ENCODE peak calls at places on chromosomes 11 and 22, in seven cellular contexts. Q is activated CD8-positive, alpha-beta memory T cell treated with anti-CD3 and anti-CD28 coated beads, Interleukin-2, amount 50 U/mL, for 48 hours; M is stimulated activated CD8-positive, alpha-beta memory T cell treated with anti-CD3 and anti-CD28 coated beads, Interleukin-4, amount 100 ng/mL, for 24 hours; P is thoracic aorta; S is activated CD4-positive, alpha-beta memory T cell treated with anti-CD3 and anti-CD28 coated beads for 36 hours; N is colonic mucosa; J is IMR-90. O is an unnamed sample.

GRCh38 chr22:36769541-36769940 is 6.4 kb downstream of the IFT27 start:
- DNase-seq in Q (no peak), P (no peak), S (no peak), N (no peak), M (no peak), J (no peak), O (no peak)

GRCh38 chr11:131859811-131860210 is 489.4 kb downstream of the NTM start:
- DNase-seq in J (peak), Q (no peak), S (no peak), M (no peak), P (no peak), N (no peak), O (no peak)

GRCh38 chr22:24601217-24602104 is 1.5 kb upstream of the GGT1 start:
- DNase-seq in M (no peak), P (no peak), S (peak), Q (no peak), J (no peak), N (peak), O (no peak)

GRCh38 chr11:29305456-29306232 is 711.2 kb downstream of the KCNA4 start:
- DNase-seq in S (no peak), J (no peak), N (no peak), P (no peak), M (no peak), Q (no peak), O (no peak)

GRCh38 chr11:83661491-83662350 is 375.6 kb upstream of the CCDC90B start:
- DNase-seq in Q (no peak), S (no peak), P (no peak), N (no peak), J (no peak), M (no peak), O (no peak)

GRCh38 chr22:36086170-36086490 is 57.5 kb upstream of the RBFOX2 start:
- DNase-seq in S (no peak), N (peak), J (no peak), M (no peak), P (no peak), Q (no peak), O (no peak)

GRCh38 chr11:61489833-61490585 is 18.5 kb upstream of the LRRC10B start:
- DNase-seq in Q (no peak), S (no peak), J (peak), M (no peak), N (no peak), P (no peak), O (peak)

GRCh38 chr11:23555085-23555484 is 694.8 kb upstream of the CCDC179 start:
- DNase-seq in N (no peak), J (peak), S (no peak), Q (no peak), M (no peak), P (no peak), O (no peak)

GRCh38 chr11:122976734-122977454 is 4.7 kb downstream of the BSX start:
- DNase-seq in J (no peak), P (no peak), S (no peak), M (no peak), Q (no peak), N (no peak), O (peak)

GRCh38 chr22:36829370-36830002 is 12.7 kb upstream of the PVALB start:
- DNase-seq in S (no peak), N (no peak), Q (no peak), J (no peak), M (no peak), P (no peak), O (no peak)

GRCh38 chr11:116384876-116385275 is 387.9 kb downstream of the BUD13 start:
- DNase-seq in Q (no peak), J (no peak), S (no peak), N (no peak), P (no peak), M (no peak), O (no peak)

GRCh38 chr22:49592780-49593501 is 234.7 kb downstream of the BRD1 start:
- DNase-seq in M (no peak), J (no peak), Q (no peak), S (no peak), P (no peak), N (no peak), O (no peak)

GRCh38 chr11:66393954-66394353 is 22.4 kb upstream of the SLC29A2 start:
- DNase-seq in P (no peak), N (no peak), M (no peak), Q (no peak), S (no peak), J (no peak), O (no peak)

GRCh38 chr11:110134120-110134519 is 40.9 kb downstream of the ZC3H12C start:
- DNase-seq in N (no peak), Q (no peak), S (no peak), M (no peak), J (no peak), P (no peak), O (no peak)

GRCh38 chr22:49930596-49931412 is 12.4 kb downstream of the CRELD2 start:
- DNase-seq in P (peak), Q (peak), N (peak), M (no peak), J (peak), S (peak), O (no peak)

GRCh38 chr11:64998141-64998540 is 1.4 kb upstream of the BATF2 start:
- DNase-seq in J (no peak), N (peak), Q (no peak), P (no peak), M (no peak), S (peak), O (no peak)

GRCh38 chr11:44515085-44515484 is 50.4 kb upstream of the CD82 start:
- DNase-seq in S (no peak), N (no peak), J (no peak), Q (no peak), M (no peak), P (no peak), O (no peak)

GRCh38 chr11:88402784-88403183 is 65.2 kb upstream of the CTSC start:
- DNase-seq in J (peak), Q (no peak), N (no peak), M (no peak), S (no peak), P (no peak), O (no peak)

GRCh38 chr11:110070176-110070575 is 23.0 kb upstream of the ZC3H12C start:
- DNase-seq in P (no peak), M (no peak), N (no peak), Q (no peak), J (no peak), S (no peak), O (no peak)

GRCh38 chr11:119206512-119207299 is 567 bp downstream of the CBL start:
- DNase-seq in Q (peak), S (peak), P (peak), M (peak), J (no peak), N (peak), O (peak)

GRCh38 chr11:86152901-86153300 is 84.0 kb upstream of the PICALM start:
- DNase-seq in J (no peak), P (no peak), M (no peak), Q (no peak), N (no peak), S (no peak), O (no peak)

GRCh38 chr11:69311767-69312385 is 17.9 kb downstream of the MYEOV start:
- DNase-seq in M (no peak), Q (peak), N (no peak), S (peak), P (no peak), J (no peak), O (no peak)

GRCh38 chr11:34653851-34654490 is 33.1 kb downstream of the EHF start:
- DNase-seq in M (no peak), P (no peak), Q (no peak), J (peak), S (peak), N (peak), O (no peak)

GRCh38 chr11:44516688-44517301 is 48.7 kb upstream of the CD82 start:
- DNase-seq in M (no peak), P (no peak), Q (no peak), S (no peak), N (no peak), J (no peak), O (no peak)

GRCh38 chr11:72239296-72239848 is 4.6 kb downstream of the PHOX2A start:
- DNase-seq in Q (peak), M (no peak), J (peak), S (no peak), N (peak), P (no peak), O (peak)

GRCh38 chr11:125072210-125072960 is 9.3 kb downstream of the SLC37A2 start:
- DNase-seq in N (no peak), J (no peak), S (no peak), P (no peak), Q (no peak), M (no peak), O (no peak)

GRCh38 chr11:16789061-16789415 is 50.6 kb downstream of the C11orf58 start:
- DNase-seq in J (no peak), P (no peak), S (no peak), Q (no peak), N (no peak), M (no peak), O (no peak)

GRCh38 chr11:61555051-61555969 is 25.6 kb downstream of the SYT7 start:
- DNase-seq in J (no peak), M (no peak), N (no peak), P (no peak), S (no peak), Q (no peak), O (peak)

GRCh38 chr22:31623634-31624312 is 38.2 kb downstream of the PISD start:
- DNase-seq in J (no peak), N (no peak), M (no peak), Q (no peak), S (no peak), P (no peak), O (no peak)

GRCh38 chr11:5620606-5621521 is 3.9 kb upstream of the TRIM34 start:
- DNase-seq in J (peak), P (no peak), Q (no peak), S (no peak), N (peak), M (no peak), O (no peak)

GRCh38 chr22:17780116-17780740 is 6.0 kb upstream of the BID start:
- DNase-seq in M (no peak), J (no peak), S (peak), N (no peak), P (no peak), Q (no peak), O (no peak)

GRCh38 chr11:16252373-16252772 is 104.0 kb downstream of the SOX6 start:
- DNase-seq in P (no peak), J (peak), M (no peak), N (no peak), S (no peak), Q (no peak), O (no peak)

GRCh38 chr22:24435861-24436351 is 8.5 kb downstream of the ADORA2A start:
- DNase-seq in J (peak), S (no peak), M (no peak), P (no peak), Q (no peak), N (no peak), O (no peak)

GRCh38 chr22:21951931-21952465 is 650 bp downstream of the PPM1F start:
- DNase-seq in J (peak), P (no peak), S (peak), N (peak), M (no peak), Q (peak), O (peak)

GRCh38 chr11:111963786-111964385 is 26.7 kb downstream of the DIXDC1 start:
- DNase-seq in J (peak), Q (no peak), S (peak), M (no peak), N (no peak), P (no peak), O (no peak)

GRCh38 chr22:42805998-42806481 is 51.0 kb downstream of the ARFGAP3 start:
- DNase-seq in J (no peak), M (no peak), Q (peak), P (no peak), S (no peak), N (no peak), O (no peak)

GRCh38 chr11:45043755-45044475 is 93.2 kb upstream of the TP53I11 start:
- DNase-seq in Q (no peak), M (no peak), J (no peak), N (no peak), P (no peak), S (no peak), O (no peak)

GRCh38 chr22:37505565-37505964 is 13.7 kb downstream of the CARD10 start:
- DNase-seq in P (no peak), M (no peak), Q (no peak), N (no peak), S (no peak), J (no peak), O (no peak)

O was measured in nephron progenitor cell.